ENCODE peak calls at places on chromosomes 4 and X, in nine cellular contexts. One of them, this sample, is unnamed.

GRCh38 chrX:103063191-103063845 is 653 bp downstream of the BEX1 start:
- DNase-seq in effector memory CD4-positive, alpha-beta T cell: no peak
- DNase-seq in naive thymus-derived CD4-positive, alpha-beta T cell: no peak
- DNase-seq in right atrium auricular region: no peak
- DNase-seq in neuronal stem cell: peak; percentile 59
- DNase-seq in prostate gland: no peak
- DNase-seq in tibial nerve: no peak
- DNase-seq in mucosa of descending colon: peak; percentile 3
- DNase-seq in Peyer's patch: no peak
- DNase-seq in this sample: peak; percentile 20

GRCh38 chrX:49976682-49977197 is 54.3 kb downstream of the CLCN5 start:
- DNase-seq in effector memory CD4-positive, alpha-beta T cell: no peak
- DNase-seq in naive thymus-derived CD4-positive, alpha-beta T cell: no peak
- DNase-seq in right atrium auricular region: no peak
- DNase-seq in neuronal stem cell: no peak
- DNase-seq in prostate gland: no peak
- DNase-seq in tibial nerve: no peak
- DNase-seq in mucosa of descending colon: no peak
- DNase-seq in Peyer's patch: no peak
- DNase-seq in this sample: no peak

GRCh38 chrX:47278684-47279083 is 45.9 kb downstream of the USP11 start:
- DNase-seq in effector memory CD4-positive, alpha-beta T cell: no peak
- DNase-seq in naive thymus-derived CD4-positive, alpha-beta T cell: no peak
- DNase-seq in right atrium auricular region: no peak
- DNase-seq in neuronal stem cell: no peak
- DNase-seq in prostate gland: no peak
- DNase-seq in tibial nerve: no peak
- DNase-seq in mucosa of descending colon: no peak
- DNase-seq in Peyer's patch: no peak
- DNase-seq in this sample: no peak

GRCh38 chr4:7282094-7282370 is 89.7 kb downstream of the SORCS2 start:
- DNase-seq in effector memory CD4-positive, alpha-beta T cell: no peak
- DNase-seq in naive thymus-derived CD4-positive, alpha-beta T cell: no peak
- DNase-seq in right atrium auricular region: no peak
- DNase-seq in neuronal stem cell: no peak
- DNase-seq in prostate gland: no peak
- DNase-seq in tibial nerve: no peak
- DNase-seq in mucosa of descending colon: no peak
- DNase-seq in Peyer's patch: no peak
- DNase-seq in this sample: no peak

GRCh38 chr4:101695176-101695575 is 95.4 kb upstream of the BANK1 start:
- DNase-seq in effector memory CD4-positive, alpha-beta T cell: no peak
- DNase-seq in naive thymus-derived CD4-positive, alpha-beta T cell: no peak
- DNase-seq in right atrium auricular region: no peak
- DNase-seq in neuronal stem cell: no peak
- DNase-seq in prostate gland: no peak
- DNase-seq in tibial nerve: no peak
- DNase-seq in mucosa of descending colon: no peak
- DNase-seq in Peyer's patch: no peak
- DNase-seq in this sample: no peak

GRCh38 chrX:109347618-109348017 is 134.3 kb downstream of the GUCY2F start:
- DNase-seq in effector memory CD4-positive, alpha-beta T cell: no peak
- DNase-seq in naive thymus-derived CD4-positive, alpha-beta T cell: no peak
- DNase-seq in right atrium auricular region: no peak
- DNase-seq in neuronal stem cell: no peak
- DNase-seq in prostate gland: no peak
- DNase-seq in tibial nerve: no peak
- DNase-seq in mucosa of descending colon: no peak
- DNase-seq in Peyer's patch: no peak
- DNase-seq in this sample: no peak

GRCh38 chrX:155871934-155872333 is 9.2 kb upstream of the VAMP7 start:
- DNase-seq in effector memory CD4-positive, alpha-beta T cell: no peak
- DNase-seq in naive thymus-derived CD4-positive, alpha-beta T cell: no peak
- DNase-seq in right atrium auricular region: no peak
- DNase-seq in neuronal stem cell: no peak
- DNase-seq in prostate gland: no peak
- DNase-seq in tibial nerve: no peak
- DNase-seq in mucosa of descending colon: no peak
- DNase-seq in Peyer's patch: no peak
- DNase-seq in this sample: no peak

GRCh38 chr4:184074989-184075388 is 142.7 kb downstream of the ENPP6 start:
- DNase-seq in effector memory CD4-positive, alpha-beta T cell: no peak
- DNase-seq in naive thymus-derived CD4-positive, alpha-beta T cell: no peak
- DNase-seq in right atrium auricular region: no peak
- DNase-seq in neuronal stem cell: no peak
- DNase-seq in prostate gland: no peak
- DNase-seq in tibial nerve: no peak
- DNase-seq in mucosa of descending colon: no peak
- DNase-seq in Peyer's patch: no peak
- DNase-seq in this sample: no peak

GRCh38 chrX:133544105-133544504 is 128.8 kb upstream of the GPC4 start:
- DNase-seq in effector memory CD4-positive, alpha-beta T cell: no peak
- DNase-seq in naive thymus-derived CD4-positive, alpha-beta T cell: no peak
- DNase-seq in right atrium auricular region: no peak
- DNase-seq in neuronal stem cell: no peak
- DNase-seq in prostate gland: no peak
- DNase-seq in tibial nerve: no peak
- DNase-seq in mucosa of descending colon: no peak
- DNase-seq in Peyer's patch: no peak
- DNase-seq in this sample: no peak

GRCh38 chr4:4387531-4388311 is 819 bp downstream of the NSG1 start:
- DNase-seq in effector memory CD4-positive, alpha-beta T cell: no peak
- DNase-seq in naive thymus-derived CD4-positive, alpha-beta T cell: no peak
- DNase-seq in right atrium auricular region: no peak
- DNase-seq in neuronal stem cell: no peak
- DNase-seq in prostate gland: no peak
- DNase-seq in tibial nerve: no peak
- DNase-seq in mucosa of descending colon: no peak
- DNase-seq in Peyer's patch: peak; percentile 37
- DNase-seq in this sample: no peak

GRCh38 chr4:152065545-152065944 is 304.7 kb upstream of the GATB start:
- DNase-seq in effector memory CD4-positive, alpha-beta T cell: no peak
- DNase-seq in naive thymus-derived CD4-positive, alpha-beta T cell: no peak
- DNase-seq in right atrium auricular region: no peak
- DNase-seq in neuronal stem cell: no peak
- DNase-seq in prostate gland: no peak
- DNase-seq in tibial nerve: no peak
- DNase-seq in mucosa of descending colon: no peak
- DNase-seq in Peyer's patch: no peak
- DNase-seq in this sample: no peak

GRCh38 chr4:153788419-153789276 is at the start of gene SFRP2:
- DNase-seq in effector memory CD4-positive, alpha-beta T cell: no peak
- DNase-seq in naive thymus-derived CD4-positive, alpha-beta T cell: no peak
- DNase-seq in right atrium auricular region: no peak
- DNase-seq in neuronal stem cell: peak; percentile 93
- DNase-seq in prostate gland: no peak
- DNase-seq in tibial nerve: no peak
- DNase-seq in mucosa of descending colon: no peak
- DNase-seq in Peyer's patch: peak; percentile 49
- DNase-seq in this sample: no peak

GRCh38 chr4:176883681-176884418 is 91.1 kb upstream of the VEGFC start:
- DNase-seq in effector memory CD4-positive, alpha-beta T cell: no peak
- DNase-seq in naive thymus-derived CD4-positive, alpha-beta T cell: no peak
- DNase-seq in right atrium auricular region: no peak
- DNase-seq in neuronal stem cell: no peak
- DNase-seq in prostate gland: no peak
- DNase-seq in tibial nerve: no peak
- DNase-seq in mucosa of descending colon: no peak
- DNase-seq in Peyer's patch: no peak
- DNase-seq in this sample: no peak

GRCh38 chr4:101885574-101885973 is 95.0 kb downstream of the BANK1 start:
- DNase-seq in effector memory CD4-positive, alpha-beta T cell: no peak
- DNase-seq in naive thymus-derived CD4-positive, alpha-beta T cell: no peak
- DNase-seq in right atrium auricular region: no peak
- DNase-seq in neuronal stem cell: no peak
- DNase-seq in prostate gland: peak; percentile 35
- DNase-seq in tibial nerve: no peak
- DNase-seq in mucosa of descending colon: peak; percentile 3
- DNase-seq in Peyer's patch: no peak
- DNase-seq in this sample: no peak

GRCh38 chr4:78120144-78120880 is 63.2 kb downstream of the FRAS1 start:
- DNase-seq in effector memory CD4-positive, alpha-beta T cell: no peak
- DNase-seq in naive thymus-derived CD4-positive, alpha-beta T cell: no peak
- DNase-seq in right atrium auricular region: no peak
- DNase-seq in neuronal stem cell: no peak
- DNase-seq in prostate gland: no peak
- DNase-seq in tibial nerve: no peak
- DNase-seq in mucosa of descending colon: no peak
- DNase-seq in Peyer's patch: no peak
- DNase-seq in this sample: no peak

DNA sequence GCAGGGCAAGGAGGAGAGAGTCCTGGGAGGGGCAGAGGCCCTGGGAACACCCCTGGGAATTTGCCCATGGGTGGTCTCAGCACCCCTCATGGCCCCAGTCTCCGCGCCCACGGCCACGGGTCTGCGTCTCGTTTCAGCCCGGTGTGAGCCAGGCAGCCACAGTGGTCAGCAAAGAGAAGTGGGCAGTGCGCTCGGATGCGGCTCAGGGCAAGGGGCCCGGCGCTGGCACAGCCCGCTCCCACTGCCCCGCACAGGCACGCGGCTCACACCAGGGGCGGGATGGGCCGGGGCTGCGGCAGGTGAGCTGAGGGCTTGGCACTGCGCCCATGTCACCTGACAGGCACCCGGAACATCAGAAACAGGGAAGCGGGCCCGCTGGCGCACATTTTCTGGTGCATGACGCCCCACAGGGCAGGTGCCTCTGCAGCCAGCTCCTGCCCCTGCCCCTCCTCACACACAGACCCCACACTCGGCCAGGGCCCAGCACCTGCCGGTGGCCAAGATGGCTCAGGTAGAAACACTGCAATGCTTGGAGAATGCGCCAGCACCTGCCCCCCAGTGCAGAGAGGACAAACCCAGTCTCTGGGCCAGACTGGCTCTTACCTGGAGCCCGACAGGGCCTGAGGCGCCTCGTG is 41.9 kb upstream of the MXD4 start:
- DNase-seq in effector memory CD4-positive, alpha-beta T cell: no peak
- DNase-seq in naive thymus-derived CD4-positive, alpha-beta T cell: no peak
- DNase-seq in right atrium auricular region: peak; percentile 23
- DNase-seq in neuronal stem cell: no peak
- DNase-seq in prostate gland: no peak
- DNase-seq in tibial nerve: no peak
- DNase-seq in mucosa of descending colon: peak; percentile 73
- DNase-seq in Peyer's patch: no peak
- DNase-seq in this sample: peak; percentile 37
- H3K9me3 ChIP-seq in effector memory CD4-positive, alpha-beta T cell: no peaks in the 10 kb centered on the region
- H3K9me3 ChIP-seq in naive thymus-derived CD4-positive, alpha-beta T cell: no peaks in the 10 kb centered on the region
- H3K9me3 ChIP-seq in right atrium auricular region: peaks cover 6% of the 10 kb centered on the region
- H3K9me3 ChIP-seq in neuronal stem cell: peaks cover 6% of the 10 kb centered on the region
- H3K9me3 ChIP-seq in prostate gland: no peaks in the 10 kb centered on the region
- H3K9me3 ChIP-seq in tibial nerve: no peaks in the 10 kb centered on the region
- H3K9me3 ChIP-seq in mucosa of descending colon: peaks cover 4% of the 10 kb centered on the region
- H3K9me3 ChIP-seq in Peyer's patch: no peaks in the 10 kb centered on the region
- H3K9me3 ChIP-seq in this sample: no peaks in the 10 kb centered on the region

GRCh38 chr4:175422331-175422730 is 389.7 kb downstream of the GPM6A start:
- DNase-seq in effector memory CD4-positive, alpha-beta T cell: no peak
- DNase-seq in naive thymus-derived CD4-positive, alpha-beta T cell: no peak
- DNase-seq in right atrium auricular region: no peak
- DNase-seq in neuronal stem cell: no peak
- DNase-seq in prostate gland: no peak
- DNase-seq in tibial nerve: no peak
- DNase-seq in mucosa of descending colon: no peak
- DNase-seq in Peyer's patch: no peak
- DNase-seq in this sample: no peak
- H3K9me3 ChIP-seq in effector memory CD4-positive, alpha-beta T cell: no peaks in the 10 kb centered on the region
- H3K9me3 ChIP-seq in naive thymus-derived CD4-positive, alpha-beta T cell: no peaks in the 10 kb centered on the region
- H3K9me3 ChIP-seq in right atrium auricular region: peaks cover 7% of the 10 kb centered on the region
- H3K9me3 ChIP-seq in neuronal stem cell: no peaks in the 10 kb centered on the region
- H3K9me3 ChIP-seq in prostate gland: no peaks in the 10 kb centered on the region
- H3K9me3 ChIP-seq in tibial nerve: no peaks in the 10 kb centered on the region
- H3K9me3 ChIP-seq in mucosa of descending colon: peaks cover 15% of the 10 kb centered on the region
- H3K9me3 ChIP-seq in Peyer's patch: no peaks in the 10 kb centered on the region
- H3K9me3 ChIP-seq in this sample: no peaks in the 10 kb centered on the region

DNA sequence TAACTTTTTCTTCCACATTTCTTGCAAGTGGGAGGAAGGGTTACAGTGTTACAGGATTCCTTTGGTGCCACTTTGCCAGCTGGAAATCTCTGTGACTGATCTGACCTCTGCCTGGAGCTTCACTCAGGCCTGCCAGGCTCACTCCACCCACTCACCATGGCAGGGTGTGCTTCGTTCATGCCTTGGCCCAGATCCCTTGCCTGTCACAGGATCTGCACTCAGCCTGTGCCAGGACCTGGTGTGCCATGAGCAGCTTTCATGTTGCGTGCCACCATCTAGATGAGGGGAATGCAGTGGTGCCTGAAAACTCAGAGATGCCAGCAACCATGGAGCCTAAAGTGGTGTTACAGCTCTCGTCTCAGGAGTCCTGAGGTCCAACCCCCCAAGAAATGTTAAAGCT is 2596.4 kb downstream of the PCDH7 start:
- DNase-seq in effector memory CD4-positive, alpha-beta T cell: no peak
- DNase-seq in naive thymus-derived CD4-positive, alpha-beta T cell: no peak
- DNase-seq in right atrium auricular region: no peak
- DNase-seq in neuronal stem cell: no peak
- DNase-seq in prostate gland: no peak
- DNase-seq in tibial nerve: no peak
- DNase-seq in mucosa of descending colon: no peak
- DNase-seq in Peyer's patch: no peak
- DNase-seq in this sample: no peak
- H3K9me3 ChIP-seq in effector memory CD4-positive, alpha-beta T cell: no peaks in the 10 kb centered on the region
- H3K9me3 ChIP-seq in naive thymus-derived CD4-positive, alpha-beta T cell: no peaks in the 10 kb centered on the region
- H3K9me3 ChIP-seq in right atrium auricular region: no peaks in the 10 kb centered on the region
- H3K9me3 ChIP-seq in neuronal stem cell: no peaks in the 10 kb centered on the region
- H3K9me3 ChIP-seq in prostate gland: no peaks in the 10 kb centered on the region
- H3K9me3 ChIP-seq in tibial nerve: no peaks in the 10 kb centered on the region
- H3K9me3 ChIP-seq in mucosa of descending colon: peaks cover 22% of the 10 kb centered on the region
- H3K9me3 ChIP-seq in Peyer's patch: no peaks in the 10 kb centered on the region
- H3K9me3 ChIP-seq in this sample: no peaks in the 10 kb centered on the region

GRCh38 chrX:153460826-153461225 is 9.6 kb downstream of the HAUS7 start:
- DNase-seq in effector memory CD4-positive, alpha-beta T cell: peak; percentile 14
- DNase-seq in naive thymus-derived CD4-positive, alpha-beta T cell: peak; percentile 50
- DNase-seq in right atrium auricular region: no peak
- DNase-seq in neuronal stem cell: no peak
- DNase-seq in prostate gland: no peak
- DNase-seq in tibial nerve: no peak
- DNase-seq in mucosa of descending colon: peak; percentile 42
- DNase-seq in Peyer's patch: no peak
- DNase-seq in this sample: peak; percentile 46

GRCh38 chrX:153462291-153462690 is 8.1 kb downstream of the HAUS7 start:
- DNase-seq in effector memory CD4-positive, alpha-beta T cell: no peak
- DNase-seq in naive thymus-derived CD4-positive, alpha-beta T cell: no peak
- DNase-seq in right atrium auricular region: no peak
- DNase-seq in neuronal stem cell: no peak
- DNase-seq in prostate gland: no peak
- DNase-seq in tibial nerve: no peak
- DNase-seq in mucosa of descending colon: no peak
- DNase-seq in Peyer's patch: no peak
- DNase-seq in this sample: no peak

GRCh38 chrX:153457136-153457825 is 11.4 kb upstream of the TREX2 start:
- DNase-seq in effector memory CD4-positive, alpha-beta T cell: no peak
- DNase-seq in naive thymus-derived CD4-positive, alpha-beta T cell: no peak
- DNase-seq in right atrium auricular region: no peak
- DNase-seq in neuronal stem cell: no peak
- DNase-seq in prostate gland: no peak
- DNase-seq in tibial nerve: no peak
- DNase-seq in mucosa of descending colon: no peak
- DNase-seq in Peyer's patch: no peak
- DNase-seq in this sample: no peak

GRCh38 chrX:153457827-153458466 is 12.1 kb upstream of the TREX2 start:
- DNase-seq in effector memory CD4-positive, alpha-beta T cell: no peak
- DNase-seq in naive thymus-derived CD4-positive, alpha-beta T cell: no peak
- DNase-seq in right atrium auricular region: no peak
- DNase-seq in neuronal stem cell: no peak
- DNase-seq in prostate gland: no peak
- DNase-seq in tibial nerve: no peak
- DNase-seq in mucosa of descending colon: no peak
- DNase-seq in Peyer's patch: no peak
- DNase-seq in this sample: no peak

GRCh38 chrX:153459976-153460375 is 10.4 kb downstream of the HAUS7 start:
- DNase-seq in effector memory CD4-positive, alpha-beta T cell: no peak
- DNase-seq in naive thymus-derived CD4-positive, alpha-beta T cell: no peak
- DNase-seq in right atrium auricular region: no peak
- DNase-seq in neuronal stem cell: no peak
- DNase-seq in prostate gland: no peak
- DNase-seq in tibial nerve: no peak
- DNase-seq in mucosa of descending colon: no peak
- DNase-seq in Peyer's patch: no peak
- DNase-seq in this sample: no peak
- H3K9me3 ChIP-seq in effector memory CD4-positive, alpha-beta T cell: no peaks in the 10 kb centered on the region
- H3K9me3 ChIP-seq in naive thymus-derived CD4-positive, alpha-beta T cell: no peaks in the 10 kb centered on the region
- H3K9me3 ChIP-seq in right atrium auricular region: no peaks in the 10 kb centered on the region
- H3K9me3 ChIP-seq in neuronal stem cell: no peaks in the 10 kb centered on the region
- H3K9me3 ChIP-seq in prostate gland: no peaks in the 10 kb centered on the region
- H3K9me3 ChIP-seq in tibial nerve: no peaks in the 10 kb centered on the region
- H3K9me3 ChIP-seq in mucosa of descending colon: no peaks in the 10 kb centered on the region
- H3K9me3 ChIP-seq in Peyer's patch: no peaks in the 10 kb centered on the region
- H3K9me3 ChIP-seq in this sample: no peaks in the 10 kb centered on the region